ENCODE peak calls at places on chromosomes 13 and 19, in seven cellular contexts. Y, R, S, P, M, C and G are unnamed samples.

GRCh38 chr19:38213911-38214625 is 10.0 kb downstream of the DPF1 start:
- DNase-seq in Y (no peak), R (peak), S (no peak), P (no peak), M (peak), C (no peak), G (no peak)

GRCh38 chr13:109764474-109765292 is 21.7 kb downstream of the IRS2 start:
- DNase-seq in Y (no peak), R (no peak), S (no peak), P (no peak), M (peak), C (no peak), G (no peak)

GRCh38 chr13:39468306-39468705 is 134.7 kb downstream of the LHFPL6 start:
- DNase-seq in Y (no peak), R (peak), S (no peak), P (no peak), M (no peak), C (no peak), G (no peak)

GRCh38 chr19:40597329-40597838 is 3.8 kb upstream of the LTBP4 start:
- DNase-seq in Y (no peak), R (no peak), S (no peak), P (no peak), M (no peak), C (no peak), G (no peak)

GRCh38 chr13:30982506-30982905 is 50.0 kb downstream of the TEX26 start:
- DNase-seq in Y (no peak), R (no peak), S (no peak), P (no peak), M (no peak), C (no peak), G (no peak)

GRCh38 chr13:91729859-91730258 is 331.4 kb downstream of the GPC5 start:
- DNase-seq in Y (no peak), R (no peak), S (no peak), P (no peak), M (no peak), C (no peak), G (no peak)

GRCh38 chr13:41985788-41986508 is 25.0 kb upstream of the VWA8 start:
- DNase-seq in Y (no peak), R (peak), S (no peak), P (no peak), M (peak), C (no peak), G (no peak)

GRCh38 chr19:36894849-36895383 is 21.2 kb downstream of the ZNF829 start:
- DNase-seq in Y (no peak), R (no peak), S (no peak), P (no peak), M (no peak), C (no peak), G (no peak)